ENCODE peak calls at places on chromosome 17, in ten cellular contexts. A is AG04450; Z is amniotic stem cell; J is GM20000; P is NCI-H1092 treated with DMSO at 0.1 percent for 48 hours; H is heart right ventricle; S is hippocampal formation; N is activated T-helper 1 cell treated with anti-CD3 and anti-CD28 coated beads, Interleukin-2, amount 50 U/mL, for 16 hours; R is stimulated activated CD4-positive, alpha-beta T cell treated with anti-CD3 and anti-CD28 coated beads, Interleukin-4, amount 100 ng/mL, for 4 hours; X is iris pigment epithelial cell. I is an unnamed sample.
A peak's percentile ranks its signal among the peaks of the same experiment; 100 is the strongest.

GRCh38 chr17:32671891-32672290 is 185.1 kb downstream of the CDK5R1 start:
- DNase-seq in A (no peak), Z (no peak), J (no peak), P (no peak), H (peak; percentile 32), S (no peak), N (no peak), R (no peak), X (no peak), I (no peak)

GRCh38 chr17:63086483-63087185 is 120.6 kb downstream of the TANC2 start:
- DNase-seq in A (no peak), Z (no peak), J (no peak), P (no peak), H (no peak), S (no peak), N (no peak), R (no peak), X (no peak), I (no peak)

GRCh38 chr17:40646791-40647548 is 648 bp downstream of the SMARCE1 start:
- DNase-seq in A (no peak), Z (no peak), J (peak; percentile 64), P (peak; percentile 56), H (no peak), S (no peak), N (no peak), R (no peak), X (peak; percentile 57), I (peak; percentile 28)

GRCh38 chr17:34820166-34820920 is 140.9 kb downstream of the CCT6B start:
- DNase-seq in A (no peak), Z (no peak), J (no peak), P (no peak), H (no peak), S (no peak), N (no peak), R (no peak), X (no peak), I (no peak)

GRCh38 chr17:83080641-83081560 is 1.5 kb downstream of the METRNL start:
- DNase-seq in A (no peak), Z (no peak), J (peak; percentile 91), P (no peak), H (no peak), S (no peak), N (peak; percentile 25), R (peak; percentile 47), X (peak; percentile 42), I (no peak)

GRCh38 chr17:8781784-8782575 is 17.2 kb downstream of the MFSD6L start:
- DNase-seq in A (no peak), Z (no peak), J (no peak), P (no peak), H (no peak), S (no peak), N (no peak), R (no peak), X (no peak), I (no peak)

GRCh38 chr17:38702900-38703741 is 2.0 kb upstream of the MLLT6 start:
- DNase-seq in A (no peak), Z (no peak), J (peak; percentile 45), P (no peak), H (peak; percentile 33), S (no peak), N (no peak), R (peak; percentile 33), X (no peak), I (no peak)

GRCh38 chr17:63834431-63835166 is 7.1 kb upstream of the FTSJ3 start:
- DNase-seq in A (peak; percentile 48), Z (no peak), J (peak; percentile 68), P (peak; percentile 65), H (no peak), S (peak; percentile 75), N (peak; percentile 56), R (no peak), X (peak; percentile 70), I (peak; percentile 72)

GRCh38 chr17:79798296-79799173 is 1.7 kb upstream of the CBX8 start:
- DNase-seq in A (no peak), Z (no peak), J (no peak), P (peak; percentile 35), H (no peak), S (no peak), N (no peak), R (no peak), X (no peak), I (no peak)